ENCODE peak calls at places on chromosome 4, in seven cellular contexts. One of them, this sample, is unnamed.

GRCh38 chr4:139639654-139640053 is 26.0 kb upstream of the MGST2 start:
- DNase-seq in NCI-H460: no peak
- DNase-seq in occipital lobe: no peak
- DNase-seq in fibroblast of mammary gland: no peak
- DNase-seq in NCI-H1417: no peak
- DNase-seq in progenitor cell of endocrine pancreas: no peak
- DNase-seq in left ventricle myocardium inferior: no peak
- DNase-seq in this sample: no peak

GRCh38 chr4:4499438-4500123 is 42.3 kb downstream of the STX18 start:
- DNase-seq in NCI-H460: no peak
- DNase-seq in progenitor cell of endocrine pancreas: no peak
- DNase-seq in occipital lobe: no peak
- DNase-seq in left ventricle myocardium inferior: no peak
- DNase-seq in NCI-H1417: no peak
- DNase-seq in fibroblast of mammary gland: no peak
- DNase-seq in this sample: no peak

GRCh38 chr4:5635826-5636196 is 72.5 kb downstream of the EVC2 start:
- DNase-seq in progenitor cell of endocrine pancreas: no peak
- DNase-seq in occipital lobe: no peak
- DNase-seq in NCI-H460: no peak
- DNase-seq in NCI-H1417: no peak
- DNase-seq in left ventricle myocardium inferior: no peak
- DNase-seq in fibroblast of mammary gland: peak
- DNase-seq in this sample: peak

GRCh38 chr4:67483868-67484602 is 61.3 kb downstream of the CENPC start:
- DNase-seq in NCI-H1417: no peak
- DNase-seq in occipital lobe: no peak
- DNase-seq in left ventricle myocardium inferior: no peak
- DNase-seq in progenitor cell of endocrine pancreas: no peak
- DNase-seq in fibroblast of mammary gland: peak
- DNase-seq in NCI-H460: peak
- DNase-seq in this sample: peak

GRCh38 chr4:25031077-25031606 is 396 bp upstream of the LGI2 start:
- DNase-seq in NCI-H460: no peak
- DNase-seq in fibroblast of mammary gland: peak
- DNase-seq in progenitor cell of endocrine pancreas: no peak
- DNase-seq in occipital lobe: no peak
- DNase-seq in left ventricle myocardium inferior: peak
- DNase-seq in NCI-H1417: peak
- DNase-seq in this sample: peak

GRCh38 chr4:20698820-20699219 is 1.4 kb upstream of the PACRGL start:
- DNase-seq in NCI-H460: no peak
- DNase-seq in NCI-H1417: no peak
- DNase-seq in progenitor cell of endocrine pancreas: no peak
- DNase-seq in occipital lobe: no peak
- DNase-seq in fibroblast of mammary gland: no peak
- DNase-seq in left ventricle myocardium inferior: no peak
- DNase-seq in this sample: no peak

GRCh38 chr4:162510115-162510514 is 346.3 kb upstream of the FSTL5 start:
- DNase-seq in NCI-H460: no peak
- DNase-seq in NCI-H1417: no peak
- DNase-seq in left ventricle myocardium inferior: no peak
- DNase-seq in fibroblast of mammary gland: no peak
- DNase-seq in occipital lobe: no peak
- DNase-seq in progenitor cell of endocrine pancreas: no peak
- DNase-seq in this sample: no peak

GRCh38 chr4:158255727-158256324 is 45.5 kb downstream of the TMEM144 start:
- DNase-seq in progenitor cell of endocrine pancreas: no peak
- DNase-seq in left ventricle myocardium inferior: no peak
- DNase-seq in NCI-H460: peak
- DNase-seq in NCI-H1417: peak
- DNase-seq in occipital lobe: no peak
- DNase-seq in fibroblast of mammary gland: peak
- DNase-seq in this sample: peak

GRCh38 chr4:94746746-94747145 is 11.0 kb upstream of the BMPR1B start:
- DNase-seq in occipital lobe: no peak
- DNase-seq in NCI-H1417: no peak
- DNase-seq in progenitor cell of endocrine pancreas: no peak
- DNase-seq in left ventricle myocardium inferior: no peak
- DNase-seq in fibroblast of mammary gland: no peak
- DNase-seq in NCI-H460: no peak
- DNase-seq in this sample: no peak

GRCh38 chr4:113328514-113328913 is 279.1 kb downstream of the ANK2 start:
- DNase-seq in fibroblast of mammary gland: no peak
- DNase-seq in left ventricle myocardium inferior: no peak
- DNase-seq in progenitor cell of endocrine pancreas: no peak
- DNase-seq in NCI-H460: peak
- DNase-seq in NCI-H1417: no peak
- DNase-seq in occipital lobe: no peak
- DNase-seq in this sample: no peak

GRCh38 chr4:53558061-53558801 is 33.1 kb downstream of the LNX1 start:
- DNase-seq in NCI-H1417: peak
- DNase-seq in progenitor cell of endocrine pancreas: no peak
- DNase-seq in occipital lobe: peak
- DNase-seq in left ventricle myocardium inferior: no peak
- DNase-seq in fibroblast of mammary gland: peak
- DNase-seq in NCI-H460: no peak
- DNase-seq in this sample: peak

GRCh38 chr4:143586080-143586479 is 72.6 kb downstream of the SMARCA5 start:
- DNase-seq in left ventricle myocardium inferior: no peak
- DNase-seq in NCI-H460: no peak
- DNase-seq in progenitor cell of endocrine pancreas: no peak
- DNase-seq in fibroblast of mammary gland: peak
- DNase-seq in NCI-H1417: no peak
- DNase-seq in occipital lobe: no peak
- DNase-seq in this sample: peak

GRCh38 chr4:176193126-176193525 is 2.3 kb downstream of the SPATA4 start:
- DNase-seq in occipital lobe: no peak
- DNase-seq in progenitor cell of endocrine pancreas: no peak
- DNase-seq in NCI-H460: no peak
- DNase-seq in left ventricle myocardium inferior: no peak
- DNase-seq in fibroblast of mammary gland: peak
- DNase-seq in NCI-H1417: no peak
- DNase-seq in this sample: peak

This sample was measured in astrocyte of the spinal cord.